ENCODE peak calls at places on chromosomes 13 and 19, in six cellular contexts. Z, Q, U, A, P and T are unnamed samples.

GRCh38 chr13:24502567-24503375 is 9.8 kb downstream of the PARP4 start:
- DNase-seq in Z (no peak), Q (peak; percentile 93), U (no peak), A (peak; percentile 62), P (peak; percentile 66), T (no peak)

GRCh38 chr19:40754611-40755247 is 3.7 kb downstream of the SNRPA start:
- DNase-seq in Z (no peak), Q (no peak), U (no peak), A (no peak), P (no peak), T (no peak)

GRCh38 chr13:31172535-31172934 is 10.8 kb upstream of the HSPH1 start:
- DNase-seq in Z (no peak), Q (peak; percentile 88), U (no peak), A (no peak), P (peak; percentile 88), T (no peak)

GRCh38 chr19:1847684-1848398 is 442 bp downstream of the REXO1 start:
- DNase-seq in Z (no peak), Q (no peak), U (no peak), A (peak; percentile 72), P (no peak), T (no peak)

GRCh38 chr19:46821512-46822359 is 28.9 kb downstream of the AP2S1 start:
- DNase-seq in Z (peak; percentile 98), Q (no peak), U (no peak), A (peak; percentile 16), P (no peak), T (no peak)

GRCh38 chr19:18506101-18506534 is 15.8 kb downstream of the ELL start:
- DNase-seq in Z (no peak), Q (no peak), U (no peak), A (no peak), P (no peak), T (no peak)

GRCh38 chr19:53908106-53908932 is 759 bp upstream of the CACNG7 start:
- DNase-seq in Z (no peak), Q (no peak), U (no peak), A (peak; percentile 88), P (peak; percentile 21), T (no peak)

GRCh38 chr19:51607077-51607476 is 23.1 kb downstream of the SIGLEC5 start:
- DNase-seq in Z (no peak), Q (no peak), U (peak; percentile 65), A (no peak), P (no peak), T (no peak)

GRCh38 chr19:46782355-46783019 is 5.9 kb downstream of the SLC1A5 start:
- DNase-seq in Z (no peak), Q (no peak), U (no peak), A (no peak), P (no peak), T (no peak)

GRCh38 chr19:51440846-51441409 is 17.3 kb downstream of the SIGLEC8 start:
- DNase-seq in Z (no peak), Q (no peak), U (no peak), A (no peak), P (no peak), T (no peak)

GRCh38 chr13:43132228-43132627 is 108.8 kb downstream of the DNAJC15 start:
- DNase-seq in Z (no peak), Q (peak; percentile 56), U (no peak), A (peak; percentile 74), P (peak; percentile 36), T (no peak)

GRCh38 chr13:43822969-43823368 is 36.2 kb upstream of the ENOX1 start:
- DNase-seq in Z (no peak), Q (no peak), U (no peak), A (no peak), P (no peak), T (no peak)

GRCh38 chr13:42660367-42660965 is 86.5 kb downstream of the TNFSF11 start:
- DNase-seq in Z (no peak), Q (no peak), U (no peak), A (no peak), P (no peak), T (no peak)

GRCh38 chr13:99361197-99361596 is 54.0 kb upstream of the GPR183 start:
- DNase-seq in Z (no peak), Q (no peak), U (no peak), A (no peak), P (no peak), T (no peak)

GRCh38 chr13:50917572-50917971 is 8.0 kb downstream of the RNASEH2B start:
- DNase-seq in Z (no peak), Q (no peak), U (no peak), A (no peak), P (no peak), T (no peak)

GRCh38 chr13:66461021-66461420 is 769.1 kb downstream of the PCDH9 start:
- DNase-seq in Z (no peak), Q (no peak), U (no peak), A (no peak), P (peak; percentile 52), T (no peak)

GRCh38 chr13:77034883-77035282 is 7.9 kb upstream of the FBXL3 start:
- DNase-seq in Z (no peak), Q (no peak), U (no peak), A (no peak), P (no peak), T (no peak)

GRCh38 chr13:44266305-44266704 is 107.3 kb upstream of the SERP2 start:
- DNase-seq in Z (no peak), Q (no peak), U (no peak), A (no peak), P (no peak), T (no peak)

GRCh38 chr13:110593430-110594130 is 21.8 kb upstream of the NAXD start:
- DNase-seq in Z (peak; percentile 20), Q (peak; percentile 59), U (peak; percentile 69), A (peak; percentile 65), P (peak; percentile 39), T (peak; percentile 48)

GRCh38 chr13:78660130-78660857 is 1.3 kb upstream of the OBI1 start:
- DNase-seq in Z (no peak), Q (no peak), U (no peak), A (no peak), P (no peak), T (peak; percentile 44)

GRCh38 chr19:42065051-42065450 is 5.0 kb downstream of the GRIK5 start:
- DNase-seq in Z (no peak), Q (no peak), U (no peak), A (no peak), P (no peak), T (no peak)

GRCh38 chr13:68927387-68928026 is 1180.1 kb upstream of the ATXN8OS start:
- DNase-seq in Z (no peak), Q (no peak), U (peak; percentile 16), A (peak; percentile 83), P (peak; percentile 14), T (peak; percentile 10)

GRCh38 chr13:76632388-76633044 is 253.7 kb downstream of the KCTD12 start:
- DNase-seq in Z (no peak), Q (no peak), U (peak; percentile 23), A (peak; percentile 58), P (no peak), T (no peak)

GRCh38 chr13:23750383-23751121 is 138.6 kb downstream of the MIPEP start:
- DNase-seq in Z (no peak), Q (no peak), U (no peak), A (no peak), P (peak; percentile 49), T (no peak)

GRCh38 chr19:4575267-4575793 is 15.8 kb upstream of the SEMA6B start:
- DNase-seq in Z (no peak), Q (peak; percentile 53), U (no peak), A (peak; percentile 36), P (peak; percentile 78), T (no peak)
- H3K4me3 ChIP-seq in Z (no peak overlapping the region), Q (no peak overlapping the region), U (no peak overlapping the region), A (no peak overlapping the region), P (no peak overlapping the region), T (no peak overlapping the region)

GRCh38 chr13:21670883-21671792 is at the start of gene FGF9:
- DNase-seq in Z (peak; percentile 79), Q (no peak), U (peak; percentile 81), A (peak; percentile 96), P (peak; percentile 72), T (no peak)

GRCh38 chr13:21671793-21672680 is 1.2 kb downstream of the FGF9 start:
- DNase-seq in Z (no peak), Q (no peak), U (peak; percentile 9), A (peak; percentile 18), P (no peak), T (no peak)

GRCh38 chr13:21668665-21669599 is 1.9 kb upstream of the FGF9 start:
- DNase-seq in Z (no peak), Q (no peak), U (peak; percentile 66), A (peak; percentile 60), P (peak; percentile 36), T (no peak)

GRCh38 chr13:21672811-21673591 is 2.1 kb downstream of the FGF9 start:
- DNase-seq in Z (no peak), Q (no peak), U (no peak), A (peak; percentile 20), P (no peak), T (no peak)

DNA sequence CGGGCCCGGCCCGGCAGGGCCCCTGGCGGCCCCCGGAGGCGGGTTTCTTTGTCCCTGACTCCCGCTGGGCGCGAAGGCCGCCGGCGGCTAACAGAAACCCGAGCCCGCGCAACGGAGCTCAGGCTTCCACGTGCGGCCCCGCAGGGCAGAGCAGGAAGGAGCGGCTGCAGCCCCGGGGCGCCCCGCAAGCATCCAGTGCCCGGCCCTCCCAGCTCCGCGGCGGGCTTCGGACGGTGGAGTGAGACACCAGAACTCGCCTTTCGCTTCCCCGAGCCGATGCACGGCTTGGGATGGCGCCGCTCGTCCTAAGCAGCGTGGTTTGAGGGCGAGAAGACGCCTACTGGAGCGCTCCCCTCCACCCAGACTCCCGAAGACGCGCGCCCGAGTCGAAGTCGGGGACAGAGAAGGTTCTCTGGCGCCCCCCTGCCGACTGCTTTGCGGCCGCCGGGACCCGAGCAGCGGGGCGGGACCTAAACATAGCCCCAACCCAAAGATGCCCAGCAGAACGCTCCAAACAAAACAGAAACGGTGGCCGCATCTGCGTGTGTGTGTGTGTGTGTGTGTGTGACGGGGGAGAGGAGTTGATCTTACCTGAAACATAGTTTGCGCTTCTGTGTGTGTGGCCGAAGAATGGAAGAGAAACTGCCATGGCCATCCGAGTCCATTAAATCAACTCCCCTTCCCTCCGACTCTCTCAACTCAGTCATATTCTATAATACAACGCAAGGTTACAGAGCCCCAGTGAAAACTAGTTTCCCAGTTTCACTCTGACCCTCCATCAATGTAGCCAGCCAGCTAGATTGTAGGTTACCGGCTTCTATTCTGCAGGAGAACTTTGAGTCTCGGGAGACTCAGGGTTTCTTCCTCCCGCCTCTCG is 629 bp upstream of the FGF9 start:
- DNase-seq in Z (peak; percentile 71), Q (no peak), U (peak; percentile 70), A (peak; percentile 87), P (peak; percentile 46), T (peak; percentile 22)
- H3K27ac ChIP-seq in Z (peak overlapping the region; percentile 46), Q (no peak overlapping the region), U (peak overlapping the region; percentile 81), A (no peak overlapping the region), P (no peak overlapping the region), T (no peak overlapping the region)

GRCh38 chr13:87671824-87672603 is 843 bp downstream of the SLITRK5 start:
- DNase-seq in Z (no peak), Q (no peak), U (no peak), A (peak; percentile 62), P (no peak), T (no peak)
- TF ChIP-seq EZH2 in Z (no peak), Q (no peak), U (no peak), A (peak; percentile 11), P (peak; percentile 23), T (no peak)

DNA sequence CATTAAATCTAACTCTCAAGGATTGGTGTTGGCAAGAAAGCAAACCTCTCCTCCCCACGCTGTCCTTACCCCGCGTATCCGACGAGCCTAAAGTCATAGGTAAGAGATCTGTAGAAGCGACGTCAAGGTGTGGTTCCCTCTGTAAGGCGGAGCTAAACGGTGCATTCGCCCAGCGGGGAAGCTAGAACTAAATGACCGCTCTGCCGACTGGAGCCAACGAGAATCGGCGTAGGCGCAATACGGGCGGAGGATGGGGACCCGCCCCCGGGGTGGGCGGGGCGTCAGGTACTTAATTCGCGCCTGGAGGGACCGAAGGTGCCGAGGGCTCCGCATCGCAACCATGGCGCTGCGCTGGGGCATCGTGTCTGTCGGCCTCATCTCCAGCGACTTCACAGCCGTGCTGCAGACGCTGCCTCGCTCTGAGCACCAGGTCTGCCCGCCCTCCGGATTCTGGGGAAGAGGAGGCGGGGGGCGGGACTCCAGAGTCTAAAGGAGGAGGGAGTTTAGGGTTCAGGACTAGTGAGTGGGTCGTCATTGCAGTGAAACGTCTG is at the start of gene DHDH:
- DNase-seq in Z (peak; percentile 45), Q (peak; percentile 93), U (peak; percentile 95), A (peak; percentile 97), P (peak; percentile 47), T (no peak)
- H3K4me3 ChIP-seq in Z (no peak within 1 kb of the TSS), Q (peak within 1 kb of the TSS; percentile 56), U (peak within 1 kb of the TSS; percentile 59), A (peak within 1 kb of the TSS; percentile 49), P (peak within 1 kb of the TSS; percentile 54), T (peak within 1 kb of the TSS; percentile 82)